ENCODE peak calls at places on chromosomes 3 and 15, in five cellular contexts. R is ovary; U is activated T-helper 1 cell treated with Interleukin-2 at 50 U/mL for 16 hours; S is activated CD8-positive, alpha-beta memory T cell treated with anti-CD3 and anti-CD28 coated beads for 48 hours; P is neural crest cell. E is an unnamed sample.

GRCh38 chr15:68315495-68316007 is 38.0 kb downstream of the FEM1B start:
- DNase-seq in R (no peak), S (no peak), U (no peak), P (no peak), E (no peak)

GRCh38 chr15:70596354-70597055 is 166.9 kb downstream of the UACA start:
- DNase-seq in S (no peak), P (no peak), U (no peak), R (no peak), E (no peak)

GRCh38 chr3:124859025-124859424 is 28.1 kb downstream of the ITGB5 start:
- DNase-seq in S (no peak), P (no peak), U (no peak), R (no peak), E (no peak)

GRCh38 chr3:5138214-5138981 is 16.3 kb downstream of the ARL8B start:
- DNase-seq in P (no peak), U (no peak), S (no peak), R (no peak), E (no peak)

GRCh38 chr3:43327184-43327950 is 41.0 kb downstream of the SNRK start:
- DNase-seq in P (no peak), S (no peak), U (no peak), R (no peak), E (no peak)

GRCh38 chr3:128760881-128761280 is 34.9 kb downstream of the RAB7A start:
- DNase-seq in U (no peak), S (no peak), R (no peak), P (no peak), E (no peak)

GRCh38 chr3:88149146-88149515 is 628 bp upstream of the C3orf38 start:
- DNase-seq in P (no peak), U (no peak), R (no peak), S (no peak), E (no peak)

GRCh38 chr3:155131104-155131503 is 51.0 kb downstream of the MME start:
- DNase-seq in S (no peak), P (no peak), R (no peak), U (no peak), E (no peak)

GRCh38 chr15:36356978-36357582 is 222.3 kb upstream of the CDIN1 start:
- DNase-seq in P (no peak), S (no peak), R (no peak), U (no peak), E (no peak)